ENCODE peak calls at places on chromosomes 5 and 9, in five cellular contexts. One of them, this sample, is unnamed. For H3K36me3 and H3K4me1, the result is how much of the 10 kb centered on the place peaks cover.

GRCh38 chr5:73902327-73903051 is 276.5 kb downstream of the ARHGEF28 start:
- DNase-seq in tibial nerve: no peak
- DNase-seq in uterus: no peak
- DNase-seq in K562: peak
- DNase-seq in breast epithelium: no peak
- DNase-seq in this sample: no peak

GRCh38 chr5:10059611-10060379 is 189.9 kb downstream of the ATPSCKMT start:
- DNase-seq in tibial nerve: no peak
- DNase-seq in uterus: no peak
- DNase-seq in K562: no peak
- DNase-seq in breast epithelium: no peak
- DNase-seq in this sample: no peak

GRCh38 chr9:126238415-126238814 is 88.2 kb upstream of the MVB12B start:
- DNase-seq in tibial nerve: no peak
- DNase-seq in uterus: no peak
- DNase-seq in K562: no peak
- DNase-seq in breast epithelium: no peak
- DNase-seq in this sample: no peak

GRCh38 chr5:90866333-90866732 is 307.7 kb downstream of the ADGRV1 start:
- DNase-seq in tibial nerve: no peak
- DNase-seq in uterus: no peak
- DNase-seq in K562: peak
- DNase-seq in breast epithelium: no peak
- DNase-seq in this sample: no peak

GRCh38 chr9:110752766-110753165 is 84.2 kb downstream of the MUSK start:
- DNase-seq in tibial nerve: no peak
- DNase-seq in uterus: no peak
- DNase-seq in K562: no peak
- DNase-seq in breast epithelium: no peak
- DNase-seq in this sample: no peak

GRCh38 chr9:96084289-96084688 is 208.8 kb downstream of the ERCC6L2 start:
- DNase-seq in tibial nerve: no peak
- DNase-seq in uterus: no peak
- DNase-seq in K562: no peak
- DNase-seq in breast epithelium: no peak
- DNase-seq in this sample: no peak

GRCh38 chr5:151158287-151158661 is 695 bp upstream of the ANXA6 start:
- DNase-seq in tibial nerve: no peak
- DNase-seq in uterus: peak
- DNase-seq in K562: peak
- DNase-seq in breast epithelium: no peak
- DNase-seq in this sample: no peak

GRCh38 chr5:158382473-158382872 is 523.5 kb upstream of the CLINT1 start:
- DNase-seq in tibial nerve: peak
- DNase-seq in uterus: peak
- DNase-seq in K562: no peak
- DNase-seq in breast epithelium: no peak
- DNase-seq in this sample: peak

GRCh38 chr5:76715734-76716455 is at the start of gene F2R:
- DNase-seq in tibial nerve: peak
- DNase-seq in uterus: no peak
- DNase-seq in K562: peak
- DNase-seq in breast epithelium: no peak
- DNase-seq in this sample: no peak

GRCh38 chr5:96075579-96076289 is 114.1 kb upstream of the ELL2 start:
- DNase-seq in tibial nerve: no peak
- DNase-seq in uterus: no peak
- DNase-seq in K562: no peak
- DNase-seq in breast epithelium: no peak
- DNase-seq in this sample: no peak
- TF ChIP-seq CTCF in tibial nerve: no peak
- TF ChIP-seq CTCF in uterus: no peak
- TF ChIP-seq CTCF in K562: no peak
- TF ChIP-seq CTCF in breast epithelium: no peak
- TF ChIP-seq CTCF in this sample: no peak

GRCh38 chr9:136942881-136943230 is 1.7 kb downstream of the FBXW5 start:
- DNase-seq in tibial nerve: no peak
- DNase-seq in uterus: peak
- DNase-seq in K562: no peak
- DNase-seq in breast epithelium: no peak
- DNase-seq in this sample: no peak
- H3K36me3 ChIP-seq in tibial nerve: under half
- H3K36me3 ChIP-seq in uterus: under half
- H3K36me3 ChIP-seq in K562: under half
- H3K36me3 ChIP-seq in breast epithelium: under half
- H3K36me3 ChIP-seq in this sample: under half

GRCh38 chr5:131528682-131529081 is 106.3 kb downstream of the RAPGEF6 start:
- DNase-seq in tibial nerve: no peak
- DNase-seq in uterus: no peak
- DNase-seq in K562: no peak
- DNase-seq in breast epithelium: no peak
- DNase-seq in this sample: no peak
- H3K4me1 ChIP-seq in tibial nerve: under half
- H3K4me1 ChIP-seq in uterus: under half
- H3K4me1 ChIP-seq in K562: under half
- H3K4me1 ChIP-seq in breast epithelium: under half
- H3K4me1 ChIP-seq in this sample: under half

GRCh38 chr9:78215706-78216105 is 20.2 kb upstream of the CEP78 start:
- DNase-seq in tibial nerve: no peak
- DNase-seq in uterus: no peak
- DNase-seq in K562: no peak
- DNase-seq in breast epithelium: no peak
- DNase-seq in this sample: no peak

GRCh38 chr9:78218890-78219289 is 17.0 kb upstream of the CEP78 start:
- DNase-seq in tibial nerve: no peak
- DNase-seq in uterus: no peak
- DNase-seq in K562: no peak
- DNase-seq in breast epithelium: no peak
- DNase-seq in this sample: no peak

GRCh38 chr9:78221425-78221824 is 14.4 kb upstream of the CEP78 start:
- DNase-seq in tibial nerve: no peak
- DNase-seq in uterus: no peak
- DNase-seq in K562: no peak
- DNase-seq in breast epithelium: no peak
- DNase-seq in this sample: no peak
- TF ChIP-seq CTCF in tibial nerve: no peak
- TF ChIP-seq CTCF in uterus: no peak
- TF ChIP-seq CTCF in K562: no peak
- TF ChIP-seq CTCF in breast epithelium: no peak
- TF ChIP-seq CTCF in this sample: no peak

GRCh38 chr9:69236188-69236587 is 62.1 kb downstream of the TJP2 start:
- DNase-seq in tibial nerve: no peak
- DNase-seq in uterus: no peak
- DNase-seq in K562: no peak
- DNase-seq in breast epithelium: no peak
- DNase-seq in this sample: no peak

GRCh38 chr9:69237702-69238295 is 63.7 kb downstream of the TJP2 start:
- DNase-seq in tibial nerve: no peak
- DNase-seq in uterus: no peak
- DNase-seq in K562: no peak
- DNase-seq in breast epithelium: no peak
- DNase-seq in this sample: no peak

GRCh38 chr9:69229367-69229766 is 55.3 kb downstream of the TJP2 start:
- DNase-seq in tibial nerve: no peak
- DNase-seq in uterus: no peak
- DNase-seq in K562: no peak
- DNase-seq in breast epithelium: no peak
- DNase-seq in this sample: no peak

GRCh38 chr9:69234683-69235082 is 60.6 kb downstream of the TJP2 start:
- DNase-seq in tibial nerve: no peak
- DNase-seq in uterus: no peak
- DNase-seq in K562: no peak
- DNase-seq in breast epithelium: no peak
- DNase-seq in this sample: no peak
- H3K36me3 ChIP-seq in tibial nerve: under half
- H3K36me3 ChIP-seq in uterus: under half
- H3K36me3 ChIP-seq in K562: under half
- H3K36me3 ChIP-seq in breast epithelium: under half
- H3K36me3 ChIP-seq in this sample: under half